ENCODE peak calls at places on chromosomes 2 and 18, in six cellular contexts. One of them, this sample, is unnamed.

GRCh38 chr2:46540496-46541342 is 61.4 kb downstream of the TMEM247 start:
- DNase-seq in A549: peak
- DNase-seq in NB4: peak
- DNase-seq in HepG2: peak
- DNase-seq in K562: no peak
- DNase-seq in GM12878: no peak
- DNase-seq in this sample: peak

GRCh38 chr2:73091164-73091563 is 19.7 kb upstream of the SFXN5 start:
- DNase-seq in A549: no peak
- DNase-seq in NB4: no peak
- DNase-seq in HepG2: peak
- DNase-seq in K562: no peak
- DNase-seq in GM12878: no peak
- DNase-seq in this sample: no peak

GRCh38 chr2:86566828-86567205 is 3.6 kb upstream of the CHMP3 start:
- DNase-seq in A549: no peak
- DNase-seq in NB4: no peak
- DNase-seq in HepG2: no peak
- DNase-seq in K562: no peak
- DNase-seq in GM12878: no peak
- DNase-seq in this sample: no peak

GRCh38 chr2:2484301-2484700 is 153.2 kb upstream of the MYT1L start:
- DNase-seq in A549: no peak
- DNase-seq in NB4: no peak
- DNase-seq in HepG2: no peak
- DNase-seq in K562: no peak
- DNase-seq in GM12878: no peak
- DNase-seq in this sample: no peak

GRCh38 chr18:76376668-76377358 is 118.2 kb downstream of the ZNF516 start:
- DNase-seq in A549: no peak
- DNase-seq in NB4: no peak
- DNase-seq in HepG2: no peak
- DNase-seq in K562: no peak
- DNase-seq in GM12878: no peak
- DNase-seq in this sample: no peak

GRCh38 chr2:166384774-166385173 is 9.0 kb upstream of the SCN9A start:
- DNase-seq in A549: peak
- DNase-seq in NB4: peak
- DNase-seq in HepG2: peak
- DNase-seq in K562: no peak
- DNase-seq in GM12878: no peak
- DNase-seq in this sample: peak

GRCh38 chr2:44912660-44913059 is 28.8 kb upstream of the SIX3 start:
- DNase-seq in A549: peak
- DNase-seq in NB4: peak
- DNase-seq in HepG2: no peak
- DNase-seq in K562: no peak
- DNase-seq in GM12878: no peak
- DNase-seq in this sample: no peak

GRCh38 chr2:86482034-86482433 is 40.9 kb downstream of the KDM3A start:
- DNase-seq in A549: no peak
- DNase-seq in NB4: no peak
- DNase-seq in HepG2: no peak
- DNase-seq in K562: no peak
- DNase-seq in GM12878: no peak
- DNase-seq in this sample: no peak

GRCh38 chr2:240424341-240425235 is 10.9 kb upstream of the GPC1 start:
- DNase-seq in A549: no peak
- DNase-seq in NB4: no peak
- DNase-seq in HepG2: no peak
- DNase-seq in K562: no peak
- DNase-seq in GM12878: no peak
- DNase-seq in this sample: no peak

GRCh38 chr18:55983433-55983832 is 395.4 kb upstream of the TCF4 start:
- DNase-seq in A549: no peak
- DNase-seq in NB4: no peak
- DNase-seq in HepG2: no peak
- DNase-seq in K562: no peak
- DNase-seq in GM12878: no peak
- DNase-seq in this sample: peak

GRCh38 chr2:161570424-161571050 is 53.7 kb upstream of the SLC4A10 start:
- DNase-seq in A549: peak
- DNase-seq in NB4: no peak
- DNase-seq in HepG2: peak
- DNase-seq in K562: no peak
- DNase-seq in GM12878: no peak
- DNase-seq in this sample: no peak

GRCh38 chr18:74493689-74494088 is 2.5 kb upstream of the CNDP2 start:
- DNase-seq in A549: peak
- DNase-seq in NB4: peak
- DNase-seq in HepG2: peak
- DNase-seq in K562: no peak
- DNase-seq in GM12878: no peak
- DNase-seq in this sample: peak

GRCh38 chr2:96549967-96550786 is 13.6 kb downstream of the ARID5A start:
- DNase-seq in A549: peak
- DNase-seq in NB4: no peak
- DNase-seq in HepG2: peak
- DNase-seq in K562: peak
- DNase-seq in GM12878: no peak
- DNase-seq in this sample: no peak

GRCh38 chr2:66578067-66578852 is 143.3 kb downstream of the MEIS1 start:
- DNase-seq in A549: no peak
- DNase-seq in NB4: no peak
- DNase-seq in HepG2: no peak
- DNase-seq in K562: no peak
- DNase-seq in GM12878: no peak
- DNase-seq in this sample: no peak

GRCh38 chr2:231037202-231037730 is at the start of gene C2orf72:
- DNase-seq in A549: no peak
- DNase-seq in NB4: peak
- DNase-seq in HepG2: no peak
- DNase-seq in K562: no peak
- DNase-seq in GM12878: no peak
- DNase-seq in this sample: no peak

GRCh38 chr2:152445791-152446201 is 110.8 kb downstream of the FMNL2 start:
- DNase-seq in A549: peak
- DNase-seq in NB4: no peak
- DNase-seq in HepG2: no peak
- DNase-seq in K562: no peak
- DNase-seq in GM12878: no peak
- DNase-seq in this sample: peak

GRCh38 chr2:118046628-118047210 is 32.8 kb upstream of the CCDC93 start:
- DNase-seq in A549: peak
- DNase-seq in NB4: peak
- DNase-seq in HepG2: peak
- DNase-seq in K562: peak
- DNase-seq in GM12878: no peak
- DNase-seq in this sample: peak

GRCh38 chr2:236862526-236862925 is 223.2 kb upstream of the COPS8 start:
- DNase-seq in A549: no peak
- DNase-seq in NB4: no peak
- DNase-seq in HepG2: no peak
- DNase-seq in K562: no peak
- DNase-seq in GM12878: no peak
- DNase-seq in this sample: no peak

GRCh38 chr2:9656270-9656766 is 25.5 kb upstream of the YWHAQ start:
- DNase-seq in A549: peak
- DNase-seq in NB4: peak
- DNase-seq in HepG2: peak
- DNase-seq in K562: peak
- DNase-seq in GM12878: peak
- DNase-seq in this sample: peak

GRCh38 chr2:127226520-127227263 is 6.6 kb upstream of the CYP27C1 start:
- DNase-seq in A549: peak
- DNase-seq in NB4: peak
- DNase-seq in HepG2: peak
- DNase-seq in K562: no peak
- DNase-seq in GM12878: peak
- DNase-seq in this sample: peak

DNA sequence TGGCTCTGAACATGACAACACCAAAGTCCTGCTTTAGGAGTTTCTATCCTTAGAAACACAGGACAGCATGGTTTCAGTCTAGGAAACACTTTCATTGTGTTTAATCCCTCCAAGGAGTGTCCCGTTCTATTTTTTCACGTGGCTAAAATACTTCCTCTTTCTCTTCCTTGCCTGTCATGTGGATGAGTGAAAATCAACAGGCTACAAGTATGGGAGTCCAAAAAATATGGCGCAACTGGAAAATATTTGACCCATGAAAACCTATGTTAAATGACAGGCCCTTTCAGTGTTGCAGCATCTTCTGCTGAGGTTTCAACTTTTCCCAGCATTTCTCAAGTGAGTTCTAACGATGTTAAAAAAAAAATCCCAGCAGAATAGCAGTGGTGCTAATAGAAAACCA is 146.3 kb downstream of the LAMA3 start:
- DNase-seq in A549: no peak
- DNase-seq in NB4: peak
- DNase-seq in HepG2: no peak
- DNase-seq in K562: no peak
- DNase-seq in GM12878: no peak
- DNase-seq in this sample: no peak
- TF ChIP-seq MYC in A549: no peak
- TF ChIP-seq MYC in NB4: no peak
- TF ChIP-seq MYC in HepG2: no peak
- TF ChIP-seq MYC in K562: no peak
- TF ChIP-seq MYC in GM12878: no peak
- TF ChIP-seq MYC in this sample: no peak

DNA sequence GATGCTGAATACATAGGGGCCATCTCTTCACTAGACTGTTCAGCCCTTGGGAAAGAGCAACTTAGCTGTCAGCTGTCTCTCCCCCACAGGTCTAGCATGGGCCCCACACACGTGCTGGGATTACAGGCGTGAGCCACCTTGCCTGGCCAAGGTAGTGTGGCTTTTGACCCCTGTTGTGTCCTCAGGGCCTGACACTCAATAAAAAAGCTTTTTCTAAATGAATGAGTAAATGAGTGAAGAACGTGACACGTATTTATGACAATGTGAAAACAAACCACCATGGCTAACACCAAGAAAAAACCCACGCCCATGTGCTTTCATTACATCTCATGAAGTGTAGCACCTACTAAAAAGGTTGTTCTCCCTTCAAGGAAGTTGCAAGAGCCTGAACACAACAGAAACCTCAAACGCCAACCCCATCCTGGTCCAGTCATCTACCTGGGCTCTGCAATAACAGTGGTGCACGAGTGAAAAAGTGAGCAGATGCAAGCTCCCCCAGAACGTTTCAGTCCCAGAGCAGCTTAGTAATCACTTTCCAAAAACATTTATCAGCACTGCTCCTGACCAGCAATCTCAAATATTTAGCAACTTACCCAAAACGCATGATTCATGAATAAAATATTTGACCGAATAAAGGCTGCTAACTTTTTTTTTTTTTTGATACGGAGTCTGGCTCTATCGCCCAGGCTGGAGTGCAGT is 3.4 kb downstream of the WDFY1 start:
- DNase-seq in A549: peak
- DNase-seq in NB4: no peak
- DNase-seq in HepG2: no peak
- DNase-seq in K562: no peak
- DNase-seq in GM12878: peak
- DNase-seq in this sample: peak
- TF ChIP-seq MYC in A549: no peak
- TF ChIP-seq MYC in NB4: no peak
- TF ChIP-seq MYC in HepG2: no peak
- TF ChIP-seq MYC in K562: no peak
- TF ChIP-seq MYC in GM12878: no peak
- TF ChIP-seq MYC in this sample: no peak

DNA sequence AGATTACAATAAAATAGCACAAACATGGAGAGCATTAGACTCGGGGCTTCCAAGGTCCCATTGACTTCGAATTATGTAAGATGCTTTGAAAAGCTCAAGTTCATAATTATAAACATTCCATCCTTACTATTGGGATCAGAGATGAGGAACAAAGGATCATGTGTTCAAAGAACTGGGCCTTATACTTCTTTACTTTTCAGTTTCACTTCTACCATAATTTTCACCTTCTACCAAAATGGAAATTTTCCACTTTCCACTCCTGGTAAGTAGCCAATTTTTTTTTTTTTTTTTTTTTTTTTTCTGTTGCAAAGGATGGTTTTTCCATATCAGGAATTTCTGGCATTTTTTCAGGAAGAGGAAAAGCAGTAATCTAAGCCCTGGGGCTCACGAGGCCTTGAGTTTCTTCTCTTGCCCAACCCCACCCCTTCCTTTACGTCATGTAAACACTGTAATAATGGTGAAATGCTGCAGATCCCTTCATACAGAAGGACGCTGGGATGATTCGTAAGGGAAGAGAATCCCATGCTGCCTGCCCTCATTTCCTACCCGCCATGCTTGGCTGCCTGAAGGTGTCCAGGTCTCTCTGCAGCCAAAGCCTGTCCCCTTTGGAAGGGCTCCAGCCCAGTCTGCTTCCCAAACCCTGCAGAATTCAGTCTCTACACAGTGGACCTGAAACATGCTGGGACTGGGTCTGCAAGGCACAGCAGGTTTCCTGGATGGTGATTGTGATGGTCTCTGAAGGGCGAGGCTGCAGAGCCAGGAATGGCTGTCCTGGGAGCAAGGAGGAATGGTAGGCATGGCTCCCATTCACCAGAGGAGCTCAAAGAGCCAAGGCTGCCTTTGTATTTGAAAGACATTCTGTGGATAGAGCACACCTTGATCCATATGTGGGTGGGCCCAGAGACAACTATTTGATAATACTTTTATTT is 56.9 kb downstream of the EFR3B start:
- DNase-seq in A549: peak
- DNase-seq in NB4: no peak
- DNase-seq in HepG2: no peak
- DNase-seq in K562: no peak
- DNase-seq in GM12878: no peak
- DNase-seq in this sample: peak
- TF ChIP-seq MYC in A549: no peak
- TF ChIP-seq MYC in NB4: no peak
- TF ChIP-seq MYC in HepG2: no peak
- TF ChIP-seq MYC in K562: no peak
- TF ChIP-seq MYC in GM12878: no peak
- TF ChIP-seq MYC in this sample: no peak

GRCh38 chr2:121398853-121399252 is 113.9 kb upstream of the TFCP2L1 start:
- DNase-seq in A549: no peak
- DNase-seq in NB4: no peak
- DNase-seq in HepG2: no peak
- DNase-seq in K562: no peak
- DNase-seq in GM12878: no peak
- DNase-seq in this sample: peak

GRCh38 chr2:121405233-121405632 is 120.2 kb upstream of the TFCP2L1 start:
- DNase-seq in A549: no peak
- DNase-seq in NB4: no peak
- DNase-seq in HepG2: no peak
- DNase-seq in K562: no peak
- DNase-seq in GM12878: no peak
- DNase-seq in this sample: no peak

DNA sequence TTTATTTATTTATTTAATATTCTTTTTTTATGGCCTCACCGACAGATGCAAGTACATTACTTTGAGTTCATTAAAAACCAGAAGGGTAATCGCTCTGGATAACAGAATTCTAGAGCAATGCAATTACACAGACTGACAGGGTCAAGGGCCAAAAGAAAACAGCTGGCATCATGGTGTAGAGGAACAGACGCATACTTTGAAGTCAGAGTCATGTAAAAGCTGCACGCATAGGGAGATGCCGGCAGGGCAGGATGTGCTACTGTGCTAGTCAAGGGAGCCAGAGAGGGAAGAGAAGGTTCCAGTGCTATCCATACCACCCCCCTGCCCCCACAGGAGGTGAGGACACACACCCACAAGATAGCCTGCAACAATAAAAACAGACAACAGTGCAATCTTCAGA is 115.2 kb upstream of the TFCP2L1 start:
- DNase-seq in A549: no peak
- DNase-seq in NB4: no peak
- DNase-seq in HepG2: no peak
- DNase-seq in K562: no peak
- DNase-seq in GM12878: no peak
- DNase-seq in this sample: no peak
- TF ChIP-seq MYC in A549: no peak
- TF ChIP-seq MYC in NB4: no peak
- TF ChIP-seq MYC in HepG2: no peak
- TF ChIP-seq MYC in K562: no peak
- TF ChIP-seq MYC in GM12878: no peak
- TF ChIP-seq MYC in this sample: no peak